ENCODE peak calls at places on chromosomes 12 and 14, in five cellular contexts. One of them, this sample, is unnamed.

GRCh38 chr14:100305446-100306255 is 593 bp downstream of the SLC25A29 start:
- DNase-seq in GDM1: peak
- DNase-seq in NCI-H1105: peak
- DNase-seq in cardiac muscle cell: no peak
- DNase-seq in GM03348: peak
- DNase-seq in this sample: peak

GRCh38 chr12:103705927-103706326 is 118.9 kb downstream of the STAB2 start:
- DNase-seq in cardiac muscle cell: no peak
- DNase-seq in GDM1: no peak
- DNase-seq in GM03348: no peak
- DNase-seq in NCI-H1105: no peak
- DNase-seq in this sample: peak

GRCh38 chr12:99948380-99948779 is 36.4 kb downstream of the ANKS1B start:
- DNase-seq in GDM1: no peak
- DNase-seq in GM03348: no peak
- DNase-seq in NCI-H1105: no peak
- DNase-seq in cardiac muscle cell: no peak
- DNase-seq in this sample: no peak

GRCh38 chr12:105948331-105948730 is 190.4 kb downstream of the NUAK1 start:
- DNase-seq in GDM1: no peak
- DNase-seq in NCI-H1105: no peak
- DNase-seq in GM03348: peak
- DNase-seq in cardiac muscle cell: no peak
- DNase-seq in this sample: no peak

GRCh38 chr14:55752580-55753365 is 172.8 kb downstream of the KTN1 start:
- DNase-seq in NCI-H1105: peak
- DNase-seq in cardiac muscle cell: no peak
- DNase-seq in GM03348: no peak
- DNase-seq in GDM1: no peak
- DNase-seq in this sample: no peak

GRCh38 chr14:70655110-70655826 is 13.6 kb downstream of the TTC9 start:
- DNase-seq in cardiac muscle cell: no peak
- DNase-seq in GDM1: peak
- DNase-seq in GM03348: no peak
- DNase-seq in NCI-H1105: no peak
- DNase-seq in this sample: peak

GRCh38 chr14:69481815-69482568 is 2.5 kb upstream of the PLEKHD1 start:
- DNase-seq in cardiac muscle cell: no peak
- DNase-seq in GM03348: no peak
- DNase-seq in NCI-H1105: no peak
- DNase-seq in GDM1: no peak
- DNase-seq in this sample: peak

GRCh38 chr14:93787465-93788306 is 599 bp downstream of the PRIMA1 start:
- DNase-seq in GDM1: no peak
- DNase-seq in cardiac muscle cell: peak
- DNase-seq in GM03348: no peak
- DNase-seq in NCI-H1105: no peak
- DNase-seq in this sample: no peak

GRCh38 chr12:31819427-31819826 is 90.6 kb upstream of the AMN1 start:
- DNase-seq in GDM1: no peak
- DNase-seq in cardiac muscle cell: no peak
- DNase-seq in GM03348: no peak
- DNase-seq in NCI-H1105: no peak
- DNase-seq in this sample: no peak

GRCh38 chr12:49540229-49541139 is 1.7 kb downstream of the KCNH3 start:
- DNase-seq in NCI-H1105: no peak
- DNase-seq in GDM1: no peak
- DNase-seq in cardiac muscle cell: peak
- DNase-seq in GM03348: no peak
- DNase-seq in this sample: no peak

This sample was measured in NB4.